ENCODE peak calls at places on chromosomes 16 and 17, in nine cellular contexts. H is activated T-cell treated with anti-CD3 and anti-CD28 coated beads, Interleukin-2, amount 50 U/mL, for 48 hours; Q is right lobe of liver; C is occipital lobe; E is fibroblast of the aortic adventitia; L is NCI-H524 treated with DMSO at 0.1 percent for 48 hours; P is DMS153; T is stimulated activated CD4-positive, alpha-beta T cell treated with anti-CD3 and anti-CD28 coated beads, TNF-alpha, amount 100 ng/mL, for 1 hour; S is skeletal muscle cell. Y is an unnamed sample.

GRCh38 chr17:73469311-73469710 is 157.5 kb upstream of the CDC42EP4 start:
- DNase-seq in H (no peak), Q (no peak), C (no peak), E (no peak), L (no peak), P (no peak), T (no peak), S (no peak), Y (no peak)

GRCh38 chr16:78489631-78490030 is 390.2 kb downstream of the WWOX start:
- DNase-seq in H (no peak), Q (no peak), C (no peak), E (no peak), L (no peak), P (no peak), T (no peak), S (no peak), Y (no peak)

GRCh38 chr17:46841561-46842379 is 9.6 kb upstream of the WNT9B start:
- DNase-seq in H (peak), Q (no peak), C (no peak), E (no peak), L (no peak), P (no peak), T (no peak), S (no peak), Y (peak)

GRCh38 chr17:78933025-78933958 is 8.1 kb upstream of the TIMP2 start:
- DNase-seq in H (peak), Q (no peak), C (no peak), E (peak), L (no peak), P (peak), T (peak), S (peak), Y (no peak)

GRCh38 chr16:14013571-14014283 is 57.4 kb upstream of the MRTFB start:
- DNase-seq in H (no peak), Q (no peak), C (no peak), E (peak), L (peak), P (peak), T (no peak), S (peak), Y (no peak)

GRCh38 chr17:29590979-29591736 is 1.7 kb upstream of the GIT1 start:
- DNase-seq in H (peak), Q (no peak), C (peak), E (peak), L (peak), P (peak), T (no peak), S (no peak), Y (peak)

GRCh38 chr17:46771601-46772012 is 46.9 kb downstream of the WNT3 start:
- DNase-seq in H (no peak), Q (no peak), C (no peak), E (no peak), L (no peak), P (no peak), T (no peak), S (no peak), Y (no peak)

GRCh38 chr16:10519297-10519696 is 61.1 kb downstream of the EMP2 start:
- DNase-seq in H (no peak), Q (no peak), C (no peak), E (no peak), L (no peak), P (no peak), T (no peak), S (no peak), Y (no peak)

GRCh38 chr17:21198411-21198810 is 15.6 kb downstream of the TMEM11 start:
- DNase-seq in H (no peak), Q (no peak), C (no peak), E (no peak), L (no peak), P (no peak), T (no peak), S (no peak), Y (no peak)